ENCODE peak calls at places on chromosomes 12 and 14, in six cellular contexts. R is endothelial cell, P is lung microvascular endothelial cell, H is tibial artery, L is ureter, U is GM23248. V is an unnamed sample.

GRCh38 chr12:123062682-123063426 is 82.4 kb downstream of the ARL6IP4 start:
- DNase-seq in R (no peak), L (peak), H (peak), P (peak), U (peak), V (no peak)

GRCh38 chr14:54585214-54585613 is 18.3 kb downstream of the SAMD4A start:
- DNase-seq in U (no peak), R (no peak), L (no peak), H (no peak), P (no peak), V (no peak)

GRCh38 chr14:30708157-30708556 is 86.0 kb downstream of the SCFD1 start:
- DNase-seq in H (no peak), L (no peak), P (no peak), R (no peak), U (no peak), V (no peak)

GRCh38 chr12:56188116-56188785 is 1.0 kb downstream of the SMARCC2 start:
- DNase-seq in R (no peak), L (no peak), P (no peak), U (peak), H (no peak), V (no peak)

GRCh38 chr12:117836999-117837736 is 131.6 kb downstream of the KSR2 start:
- DNase-seq in H (peak), U (peak), P (peak), R (peak), L (peak), V (peak)

GRCh38 chr12:19206493-19207077 is 77.1 kb downstream of the PLEKHA5 start:
- DNase-seq in U (no peak), P (no peak), L (no peak), R (no peak), H (no peak), V (no peak)

GRCh38 chr12:2575245-2575644 is 219.5 kb upstream of the FKBP4 start:
- DNase-seq in L (no peak), H (no peak), U (no peak), R (no peak), P (no peak), V (no peak)

GRCh38 chr12:59724011-59724703 is 128.3 kb downstream of the SLC16A7 start:
- DNase-seq in R (no peak), L (no peak), H (no peak), P (no peak), U (no peak), V (no peak)

GRCh38 chr12:105330938-105331804 is 680 bp downstream of the C12orf75 start:
- DNase-seq in H (no peak), R (peak), P (no peak), L (no peak), U (peak), V (no peak)

GRCh38 chr14:32934891-32935633 is 3.6 kb upstream of the NPAS3 start:
- DNase-seq in H (peak), R (peak), P (no peak), L (no peak), U (peak), V (no peak)

GRCh38 chr14:45743884-45744283 is 490.9 kb upstream of the MIS18BP1 start:
- DNase-seq in L (no peak), H (no peak), P (no peak), U (no peak), R (no peak), V (no peak)

GRCh38 chr14:22566845-22567244 is 22.2 kb downstream of the DAD1 start:
- DNase-seq in L (no peak), R (no peak), U (no peak), P (no peak), H (no peak), V (no peak)

GRCh38 chr14:68473794-68474193 is 319.1 kb downstream of the ZFP36L1 start:
- DNase-seq in H (no peak), P (peak), U (no peak), R (no peak), L (no peak), V (no peak)

GRCh38 chr12:40141996-40142395 is 36.1 kb upstream of the SLC2A13 start:
- DNase-seq in H (no peak), U (no peak), R (no peak), L (no peak), P (no peak), V (no peak)

GRCh38 chr14:88983755-88984154 is 159.3 kb downstream of the TTC8 start:
- DNase-seq in R (no peak), U (peak), P (peak), H (no peak), L (no peak), V (no peak)

GRCh38 chr12:106118-106561 is 39.6 kb downstream of the IQSEC3 start:
- DNase-seq in L (no peak), H (no peak), R (peak), U (peak), P (peak), V (no peak)

GRCh38 chr14:24145700-24146621 is at the start of gene PSME2:
- DNase-seq in R (no peak), L (no peak), H (no peak), U (peak), P (no peak), V (no peak)

GRCh38 chr14:64196668-64197411 is 97.3 kb downstream of the ESR2 start:
- DNase-seq in L (no peak), U (peak), P (peak), R (peak), H (no peak), V (no peak)

GRCh38 chr14:81452341-81452740 is 52.2 kb upstream of the STON2 start:
- DNase-seq in H (no peak), P (no peak), R (no peak), L (no peak), U (no peak), V (no peak)

GRCh38 chr14:102829106-102829505 is 51.9 kb downstream of the TRAF3 start:
- DNase-seq in U (no peak), P (peak), R (no peak), L (no peak), H (no peak), V (no peak)

GRCh38 chr14:96126339-96126770 is 78.3 kb upstream of the BDKRB2 start:
- DNase-seq in H (no peak), U (no peak), R (peak), L (no peak), P (no peak), V (no peak)

GRCh38 chr14:104353921-104354701 is 215.7 kb downstream of the KIF26A start:
- DNase-seq in H (peak), R (peak), U (no peak), L (peak), P (peak), V (no peak)

GRCh38 chr14:96077983-96078686 is 39.0 kb downstream of the C14orf132 start:
- DNase-seq in P (no peak), L (no peak), H (no peak), U (no peak), R (no peak), V (no peak)

GRCh38 chr14:21084396-21084795 is 14.1 kb downstream of the ZNF219 start:
- DNase-seq in H (no peak), U (no peak), P (no peak), L (no peak), R (no peak), V (no peak)

GRCh38 chr12:82486524-82487235 is 128.4 kb downstream of the METTL25 start:
- DNase-seq in L (no peak), P (peak), R (no peak), U (peak), H (no peak), V (no peak)

GRCh38 chr14:47300801-47301200 is 374.6 kb downstream of the MDGA2 start:
- DNase-seq in H (no peak), P (no peak), U (no peak), R (no peak), L (no peak), V (no peak)

GRCh38 chr12:14776236-14776959 is 26.9 kb downstream of the WBP11 start:
- DNase-seq in L (no peak), P (no peak), R (no peak), U (peak), H (no peak), V (no peak)